ENCODE peak calls at places on chromosomes 13 and 19, in five cellular contexts. One of them, this sample, is unnamed.

GRCh38 chr13:50326746-50327145 is 311.5 kb downstream of the KCNRG start:
- DNase-seq in uterus: no peak
- DNase-seq in left lung: no peak
- DNase-seq in upper lobe of left lung: no peak
- DNase-seq in NCI-H2029: no peak
- DNase-seq in this sample: no peak

GRCh38 chr19:45668342-45668871 is 386 bp downstream of the GIPR start:
- DNase-seq in uterus: no peak
- DNase-seq in left lung: peak; percentile 82
- DNase-seq in upper lobe of left lung: no peak
- DNase-seq in NCI-H2029: no peak
- DNase-seq in this sample: peak; percentile 85

GRCh38 chr13:36131931-36132297 is 732 bp upstream of the DCLK1 start:
- DNase-seq in NCI-H2029: no peak
- DNase-seq in uterus: peak; percentile 64
- DNase-seq in upper lobe of left lung: peak; percentile 89
- DNase-seq in left lung: peak; percentile 78
- DNase-seq in this sample: no peak

GRCh38 chr13:21465710-21466160 is 6.6 kb upstream of the ZDHHC20 start:
- DNase-seq in left lung: no peak
- DNase-seq in upper lobe of left lung: peak; percentile 59
- DNase-seq in uterus: no peak
- DNase-seq in NCI-H2029: peak; percentile 20
- DNase-seq in this sample: no peak

GRCh38 chr13:107203146-107203847 is 635.4 kb upstream of the ARGLU1 start:
- DNase-seq in uterus: no peak
- DNase-seq in upper lobe of left lung: no peak
- DNase-seq in left lung: peak; percentile 57
- DNase-seq in NCI-H2029: no peak
- DNase-seq in this sample: no peak

GRCh38 chr13:82654851-82655517 is 1227.3 kb downstream of the SLITRK1 start:
- DNase-seq in left lung: peak; percentile 50
- DNase-seq in upper lobe of left lung: peak; percentile 34
- DNase-seq in NCI-H2029: no peak
- DNase-seq in uterus: peak; percentile 20
- DNase-seq in this sample: no peak

GRCh38 chr19:1076951-1077350 is 10.0 kb downstream of the ARHGAP45 start:
- DNase-seq in uterus: no peak
- DNase-seq in left lung: peak; percentile 93
- DNase-seq in NCI-H2029: peak; percentile 82
- DNase-seq in upper lobe of left lung: peak; percentile 85
- DNase-seq in this sample: peak; percentile 92

GRCh38 chr13:51862965-51863364 is 1.2 kb downstream of the CCDC70 start:
- DNase-seq in NCI-H2029: no peak
- DNase-seq in uterus: no peak
- DNase-seq in upper lobe of left lung: no peak
- DNase-seq in left lung: no peak
- DNase-seq in this sample: no peak

GRCh38 chr19:5115771-5116202 is 146.9 kb downstream of the KDM4B start:
- DNase-seq in upper lobe of left lung: no peak
- DNase-seq in uterus: no peak
- DNase-seq in NCI-H2029: no peak
- DNase-seq in left lung: no peak
- DNase-seq in this sample: no peak

GRCh38 chr19:39408392-39409206 is 2.0 kb downstream of the ZFP36 start:
- DNase-seq in upper lobe of left lung: no peak
- DNase-seq in uterus: peak; percentile 43
- DNase-seq in NCI-H2029: peak; percentile 59
- DNase-seq in left lung: no peak
- DNase-seq in this sample: no peak

GRCh38 chr13:57823704-57824103 is 192.2 kb downstream of the PCDH17 start:
- DNase-seq in upper lobe of left lung: no peak
- DNase-seq in left lung: no peak
- DNase-seq in uterus: no peak
- DNase-seq in NCI-H2029: no peak
- DNase-seq in this sample: no peak

GRCh38 chr13:75850915-75851314 is 214.8 kb downstream of the LMO7 start:
- DNase-seq in NCI-H2029: no peak
- DNase-seq in left lung: no peak
- DNase-seq in upper lobe of left lung: no peak
- DNase-seq in uterus: no peak
- DNase-seq in this sample: no peak

GRCh38 chr13:68056816-68057710 is 826.9 kb upstream of the PCDH9 start:
- DNase-seq in left lung: no peak
- DNase-seq in NCI-H2029: peak; percentile 40
- DNase-seq in upper lobe of left lung: no peak
- DNase-seq in uterus: no peak
- DNase-seq in this sample: no peak

GRCh38 chr13:32587774-32588165 is 1.5 kb downstream of the PDS5B start:
- DNase-seq in left lung: no peak
- DNase-seq in NCI-H2029: no peak
- DNase-seq in upper lobe of left lung: no peak
- DNase-seq in uterus: no peak
- DNase-seq in this sample: no peak

GRCh38 chr19:40745402-40745780 is 4.9 kb downstream of the ACTMAP start:
- DNase-seq in left lung: no peak
- DNase-seq in NCI-H2029: no peak
- DNase-seq in upper lobe of left lung: no peak
- DNase-seq in uterus: no peak
- DNase-seq in this sample: no peak

GRCh38 chr13:27171244-27171829 is at the start of gene USP12:
- DNase-seq in upper lobe of left lung: no peak
- DNase-seq in NCI-H2029: no peak
- DNase-seq in left lung: no peak
- DNase-seq in uterus: no peak
- DNase-seq in this sample: no peak

GRCh38 chr19:53991224-53992113 is at the start of gene CACNG6:
- DNase-seq in NCI-H2029: no peak
- DNase-seq in upper lobe of left lung: no peak
- DNase-seq in uterus: no peak
- DNase-seq in left lung: peak; percentile 65
- DNase-seq in this sample: no peak

GRCh38 chr19:34418300-34418699 is 9.9 kb upstream of the UBA2 start:
- DNase-seq in upper lobe of left lung: no peak
- DNase-seq in NCI-H2029: no peak
- DNase-seq in left lung: no peak
- DNase-seq in uterus: no peak
- DNase-seq in this sample: no peak

GRCh38 chr19:48606463-48607358 is at the start of gene SPACA4:
- DNase-seq in upper lobe of left lung: no peak
- DNase-seq in uterus: no peak
- DNase-seq in left lung: no peak
- DNase-seq in NCI-H2029: no peak
- DNase-seq in this sample: no peak

GRCh38 chr19:16244091-16244490 is 46.4 kb downstream of the AP1M1 start:
- DNase-seq in NCI-H2029: no peak
- DNase-seq in uterus: no peak
- DNase-seq in upper lobe of left lung: no peak
- DNase-seq in left lung: no peak
- DNase-seq in this sample: no peak

GRCh38 chr19:39167461-39168257 is 29.1 kb upstream of the NCCRP1 start:
- DNase-seq in uterus: no peak
- DNase-seq in NCI-H2029: peak; percentile 36
- DNase-seq in left lung: peak; percentile 80
- DNase-seq in upper lobe of left lung: peak; percentile 79
- DNase-seq in this sample: no peak

GRCh38 chr19:54209748-54210494 is 9.3 kb downstream of the RPS9 start:
- DNase-seq in upper lobe of left lung: peak; percentile 95
- DNase-seq in NCI-H2029: peak; percentile 98
- DNase-seq in left lung: peak; percentile 82
- DNase-seq in uterus: peak; percentile 80
- DNase-seq in this sample: no peak

GRCh38 chr19:40247178-40247577 is 20.7 kb upstream of the CCNP start:
- DNase-seq in upper lobe of left lung: no peak
- DNase-seq in left lung: no peak
- DNase-seq in NCI-H2029: no peak
- DNase-seq in uterus: no peak
- DNase-seq in this sample: no peak

GRCh38 chr13:20144141-20144850 is 16.6 kb downstream of the GJA3 start:
- DNase-seq in NCI-H2029: no peak
- DNase-seq in left lung: no peak
- DNase-seq in uterus: no peak
- DNase-seq in upper lobe of left lung: no peak
- DNase-seq in this sample: peak; percentile 56

GRCh38 chr19:6423499-6424189 is 967 bp downstream of the KHSRP start:
- DNase-seq in upper lobe of left lung: peak; percentile 56
- DNase-seq in left lung: peak; percentile 77
- DNase-seq in uterus: peak; percentile 34
- DNase-seq in NCI-H2029: no peak
- DNase-seq in this sample: no peak

GRCh38 chr19:47613165-47614146 is 4.5 kb downstream of the BICRA start:
- DNase-seq in NCI-H2029: no peak
- DNase-seq in uterus: no peak
- DNase-seq in left lung: peak; percentile 61
- DNase-seq in upper lobe of left lung: no peak
- DNase-seq in this sample: no peak

GRCh38 chr13:49952168-49952567 is 16.0 kb upstream of the SPRYD7 start:
- DNase-seq in upper lobe of left lung: no peak
- DNase-seq in NCI-H2029: no peak
- DNase-seq in uterus: no peak
- DNase-seq in left lung: no peak
- DNase-seq in this sample: no peak

GRCh38 chr13:49711218-49711863 is 20.1 kb upstream of the EBPL start:
- DNase-seq in upper lobe of left lung: no peak
- DNase-seq in left lung: no peak
- DNase-seq in uterus: no peak
- DNase-seq in NCI-H2029: no peak
- DNase-seq in this sample: no peak

GRCh38 chr19:21586341-21587116 is 81.1 kb downstream of the ZNF429 start:
- DNase-seq in upper lobe of left lung: no peak
- DNase-seq in uterus: no peak
- DNase-seq in left lung: peak; percentile 91
- DNase-seq in NCI-H2029: no peak
- DNase-seq in this sample: peak; percentile 62

GRCh38 chr13:72437458-72437857 is 290.0 kb downstream of the MZT1 start:
- DNase-seq in uterus: no peak
- DNase-seq in left lung: no peak
- DNase-seq in NCI-H2029: no peak
- DNase-seq in upper lobe of left lung: no peak
- DNase-seq in this sample: no peak

GRCh38 chr19:41863209-41863931 is 3.3 kb downstream of the RPS19 start:
- DNase-seq in upper lobe of left lung: no peak
- DNase-seq in uterus: no peak
- DNase-seq in left lung: no peak
- DNase-seq in NCI-H2029: no peak
- DNase-seq in this sample: peak; percentile 55

GRCh38 chr19:29121684-29122083 is 91.3 kb downstream of the UQCRFS1 start:
- DNase-seq in NCI-H2029: no peak
- DNase-seq in uterus: no peak
- DNase-seq in left lung: no peak
- DNase-seq in upper lobe of left lung: no peak
- DNase-seq in this sample: no peak

GRCh38 chr19:41967056-41967783 is 8.1 kb upstream of the RABAC1 start:
- DNase-seq in left lung: peak; percentile 78
- DNase-seq in NCI-H2029: no peak
- DNase-seq in upper lobe of left lung: no peak
- DNase-seq in uterus: no peak
- DNase-seq in this sample: no peak

GRCh38 chr19:15245370-15246197 is 13.3 kb upstream of the EPHX3 start:
- DNase-seq in left lung: no peak
- DNase-seq in upper lobe of left lung: no peak
- DNase-seq in uterus: no peak
- DNase-seq in NCI-H2029: no peak
- DNase-seq in this sample: no peak

GRCh38 chr13:98784666-98785065 is 32.2 kb upstream of the SLC15A1 start:
- DNase-seq in NCI-H2029: no peak
- DNase-seq in uterus: no peak
- DNase-seq in upper lobe of left lung: no peak
- DNase-seq in left lung: no peak
- DNase-seq in this sample: no peak

GRCh38 chr19:13738073-13738472 is 26.2 kb upstream of the MRI1 start:
- DNase-seq in upper lobe of left lung: no peak
- DNase-seq in left lung: no peak
- DNase-seq in NCI-H2029: no peak
- DNase-seq in uterus: no peak
- DNase-seq in this sample: no peak

GRCh38 chr19:58351558-58351878 is 1.8 kb downstream of the A1BG start:
- DNase-seq in upper lobe of left lung: no peak
- DNase-seq in uterus: no peak
- DNase-seq in NCI-H2029: no peak
- DNase-seq in left lung: no peak
- DNase-seq in this sample: no peak

GRCh38 chr13:19362946-19363510 is 181.4 kb upstream of the TUBA3C start:
- DNase-seq in upper lobe of left lung: no peak
- DNase-seq in NCI-H2029: no peak
- DNase-seq in uterus: no peak
- DNase-seq in left lung: no peak
- DNase-seq in this sample: no peak

GRCh38 chr19:1041835-1042685 is 2.2 kb downstream of the ABCA7 start:
- DNase-seq in upper lobe of left lung: no peak
- DNase-seq in left lung: peak; percentile 80
- DNase-seq in NCI-H2029: peak; percentile 73
- DNase-seq in uterus: no peak
- DNase-seq in this sample: no peak

This sample was measured in natural killer cell treated with Interleukin-12 subunit alpha and Interleukin-12 subunit beta and Interleukin-15 and Interleukin-18, amount 100 ng/mL, for 72 hours.